ENCODE peak calls at places on chromosomes 3 and 15, in five cellular contexts. One of them, this sample, is unnamed.

GRCh38 chr3:104149154-104149553 is 1217.6 kb upstream of the ALCAM start:
- DNase-seq in A673: no peak
- DNase-seq in GM18507: no peak
- DNase-seq in CMK: no peak
- DNase-seq in NCI-H526: no peak
- DNase-seq in this sample: no peak

GRCh38 chr15:41917767-41918430 is 24.0 kb upstream of the SPTBN5 start:
- DNase-seq in A673: no peak
- DNase-seq in GM18507: no peak
- DNase-seq in CMK: no peak
- DNase-seq in NCI-H526: no peak
- DNase-seq in this sample: no peak

GRCh38 chr15:74261041-74261440 is 24.9 kb downstream of the CCDC33 start:
- DNase-seq in GM18507: no peak
- DNase-seq in A673: no peak
- DNase-seq in CMK: no peak
- DNase-seq in NCI-H526: no peak
- DNase-seq in this sample: no peak

GRCh38 chr15:99155961-99156443 is 51.1 kb downstream of the SYNM start:
- DNase-seq in NCI-H526: no peak
- DNase-seq in GM18507: no peak
- DNase-seq in CMK: no peak
- DNase-seq in A673: no peak
- DNase-seq in this sample: no peak

GRCh38 chr3:25572919-25573385 is 91.8 kb downstream of the TOP2B start:
- DNase-seq in GM18507: no peak
- DNase-seq in CMK: no peak
- DNase-seq in NCI-H526: no peak
- DNase-seq in A673: no peak
- DNase-seq in this sample: no peak

GRCh38 chr3:143443851-143444331 is 324.3 kb downstream of the CHST2 start:
- DNase-seq in NCI-H526: no peak
- DNase-seq in GM18507: no peak
- DNase-seq in A673: peak
- DNase-seq in CMK: no peak
- DNase-seq in this sample: no peak

GRCh38 chr3:190076601-190077444 is 43.9 kb downstream of the P3H2 start:
- DNase-seq in CMK: no peak
- DNase-seq in NCI-H526: no peak
- DNase-seq in A673: peak
- DNase-seq in GM18507: no peak
- DNase-seq in this sample: no peak

GRCh38 chr3:56629044-56629443 is 54.0 kb downstream of the TASOR start:
- DNase-seq in CMK: no peak
- DNase-seq in GM18507: no peak
- DNase-seq in A673: no peak
- DNase-seq in NCI-H526: no peak
- DNase-seq in this sample: peak

GRCh38 chr3:86180696-86181095 is 810.3 kb downstream of the VGLL3 start:
- DNase-seq in GM18507: no peak
- DNase-seq in NCI-H526: no peak
- DNase-seq in CMK: no peak
- DNase-seq in A673: peak
- DNase-seq in this sample: no peak

GRCh38 chr3:112302061-112302830 is 8.2 kb upstream of the SLC9C1 start:
- DNase-seq in NCI-H526: no peak
- DNase-seq in GM18507: no peak
- DNase-seq in CMK: no peak
- DNase-seq in A673: peak
- DNase-seq in this sample: no peak

GRCh38 chr3:44896449-44896848 is 22.0 kb downstream of the TGM4 start:
- DNase-seq in A673: no peak
- DNase-seq in GM18507: peak
- DNase-seq in CMK: no peak
- DNase-seq in NCI-H526: no peak
- DNase-seq in this sample: no peak

GRCh38 chr15:48242015-48242414 is 35.9 kb downstream of the SLC12A1 start:
- DNase-seq in NCI-H526: no peak
- DNase-seq in GM18507: no peak
- DNase-seq in A673: no peak
- DNase-seq in CMK: no peak
- DNase-seq in this sample: no peak

GRCh38 chr3:121803921-121804320 is 30.9 kb downstream of the IQCB1 start:
- DNase-seq in A673: no peak
- DNase-seq in GM18507: no peak
- DNase-seq in CMK: no peak
- DNase-seq in NCI-H526: no peak
- DNase-seq in this sample: no peak

GRCh38 chr3:136277115-136277514 is 27.0 kb downstream of the PCCB start:
- DNase-seq in A673: no peak
- DNase-seq in GM18507: no peak
- DNase-seq in CMK: no peak
- DNase-seq in NCI-H526: no peak
- DNase-seq in this sample: no peak

GRCh38 chr3:49244589-49245205 is 32.3 kb downstream of the C3orf62 start:
- DNase-seq in CMK: no peak
- DNase-seq in NCI-H526: no peak
- DNase-seq in A673: no peak
- DNase-seq in GM18507: no peak
- DNase-seq in this sample: no peak

GRCh38 chr3:69009559-69010410 is 3.7 kb downstream of the EOGT start:
- DNase-seq in CMK: no peak
- DNase-seq in GM18507: no peak
- DNase-seq in A673: no peak
- DNase-seq in NCI-H526: no peak
- DNase-seq in this sample: no peak

GRCh38 chr3:32432711-32433530 is 41.3 kb downstream of the CMTM7 start:
- DNase-seq in A673: no peak
- DNase-seq in NCI-H526: no peak
- DNase-seq in CMK: no peak
- DNase-seq in GM18507: no peak
- DNase-seq in this sample: peak

GRCh38 chr15:68204776-68205557 is at the start of gene CALML4:
- DNase-seq in A673: no peak
- DNase-seq in CMK: no peak
- DNase-seq in NCI-H526: peak
- DNase-seq in GM18507: no peak
- DNase-seq in this sample: no peak

GRCh38 chr3:113953677-113954076 is 5.9 kb downstream of the ZDHHC23 start:
- DNase-seq in NCI-H526: no peak
- DNase-seq in A673: peak
- DNase-seq in GM18507: no peak
- DNase-seq in CMK: no peak
- DNase-seq in this sample: no peak

This sample was measured in GM12878.